ENCODE peak calls at places on chromosomes 11 and 22, in eight cellular contexts. B is tibial nerve; P is prostate gland; D is spleen; H is right atrium auricular region; V is CD4-positive, CD25-positive, alpha-beta regulatory T cell; S is brain microvascular endothelial cell; X is PC-3. W is an unnamed sample. For H3K27me3, the result is how much of the 10 kb centered on the place peaks cover.

GRCh38 chr11:46912526-46913150 is 5.7 kb downstream of the LRP4 start:
- DNase-seq in B (no peak), P (no peak), D (no peak), H (no peak), V (no peak), S (no peak), X (peak), W (no peak)

GRCh38 chr22:22999473-22999872 is 70.8 kb upstream of the GNAZ start:
- DNase-seq in B (no peak), P (no peak), D (no peak), H (no peak), V (no peak), S (no peak), X (peak), W (no peak)

GRCh38 chr11:1260023-1260501 is 37.2 kb downstream of the MUC5B start:
- DNase-seq in B (no peak), P (no peak), D (no peak), H (no peak), V (no peak), S (no peak), X (peak), W (no peak)

GRCh38 chr22:33332538-33332937 is 274.4 kb upstream of the SYN3 start:
- DNase-seq in B (no peak), P (no peak), D (no peak), H (no peak), V (no peak), S (no peak), X (no peak), W (no peak)

GRCh38 chr11:38323961-38324761 is 1726.1 kb upstream of the RAG2 start:
- DNase-seq in B (no peak), P (no peak), D (no peak), H (no peak), V (no peak), S (no peak), X (peak), W (no peak)

GRCh38 chr11:118295834-118296454 is 8.6 kb upstream of the CD3E start:
- DNase-seq in B (no peak), P (peak), D (no peak), H (no peak), V (peak), S (peak), X (peak), W (no peak)

GRCh38 chr22:35306350-35306967 is 6.8 kb downstream of the TOM1 start:
- DNase-seq in B (no peak), P (no peak), D (no peak), H (no peak), V (peak), S (peak), X (no peak), W (no peak)

GRCh38 chr11:125132071-125132470 is 20.6 kb upstream of the TMEM218 start:
- DNase-seq in B (no peak), P (no peak), D (no peak), H (no peak), V (no peak), S (no peak), X (no peak), W (no peak)

GRCh38 chr22:29820941-29821789 is 16.9 kb downstream of the ASCC2 start:
- DNase-seq in B (peak), P (peak), D (no peak), H (peak), V (peak), S (peak), X (peak), W (peak)

GRCh38 chr22:42632096-42632495 is 8.3 kb downstream of the ATP5MGL start:
- DNase-seq in B (peak), P (no peak), D (no peak), H (no peak), V (no peak), S (no peak), X (no peak), W (no peak)

GRCh38 chr22:39204216-39204615 is 40.6 kb downstream of the PDGFB start:
- DNase-seq in B (no peak), P (no peak), D (peak), H (no peak), V (no peak), S (no peak), X (no peak), W (peak)

GRCh38 chr11:115627666-115628460 is 123.6 kb upstream of the CADM1 start:
- DNase-seq in B (no peak), P (no peak), D (no peak), H (no peak), V (no peak), S (no peak), X (no peak), W (no peak)

GRCh38 chr11:4891996-4892640 is 10.4 kb downstream of the OR51T1 start:
- DNase-seq in B (no peak), P (no peak), D (no peak), H (no peak), V (no peak), S (peak), X (peak), W (no peak)

GRCh38 chr11:12126352-12127019 is 16.1 kb downstream of the MICAL2 start:
- DNase-seq in B (no peak), P (no peak), D (peak), H (no peak), V (no peak), S (peak), X (peak), W (peak)

GRCh38 chr22:39471421-39472141 is 14.8 kb downstream of the MGAT3 start:
- DNase-seq in B (no peak), P (no peak), D (no peak), H (no peak), V (no peak), S (peak), X (no peak), W (no peak)

GRCh38 chr22:30763815-30764686 is 69.4 kb downstream of the OSBP2 start:
- DNase-seq in B (no peak), P (peak), D (no peak), H (no peak), V (peak), S (peak), X (peak), W (no peak)

GRCh38 chr11:27926981-27927481 is 180.9 kb downstream of the KIF18A start:
- DNase-seq in B (no peak), P (no peak), D (no peak), H (no peak), V (no peak), S (peak), X (peak), W (no peak)

GRCh38 chr11:108871867-108872266 is 207.0 kb downstream of the DDX10 start:
- DNase-seq in B (no peak), P (no peak), D (no peak), H (no peak), V (no peak), S (no peak), X (no peak), W (no peak)

GRCh38 chr11:111559791-111560190 is 19.3 kb downstream of the LAYN start:
- DNase-seq in B (no peak), P (no peak), D (no peak), H (no peak), V (no peak), S (no peak), X (peak), W (no peak)

GRCh38 chr11:61571337-61571736 is 9.5 kb downstream of the SYT7 start:
- DNase-seq in B (no peak), P (no peak), D (no peak), H (no peak), V (no peak), S (no peak), X (no peak), W (no peak)
- H3K27me3 ChIP-seq in B (under half), P (under half), D (under half), H (under half), V (under half), S (under half), X (under half), W (under half)

GRCh38 chr11:72254299-72254993 is 10.5 kb upstream of the PHOX2A start:
- DNase-seq in B (no peak), P (no peak), D (no peak), H (peak), V (no peak), S (no peak), X (no peak), W (no peak)
- H3K27me3 ChIP-seq in B (under half), P (under half), D (under half), H (under half), V (under half), S (under half), X (under half), W (under half)

GRCh38 chr11:64102005-64102738 is 63.7 kb downstream of the MACROD1 start:
- DNase-seq in B (no peak), P (no peak), D (no peak), H (no peak), V (no peak), S (no peak), X (no peak), W (no peak)

GRCh38 chr11:64100782-64101358 is 65.0 kb downstream of the MACROD1 start:
- DNase-seq in B (no peak), P (no peak), D (no peak), H (no peak), V (no peak), S (no peak), X (no peak), W (no peak)

GRCh38 chr11:64103377-64103985 is 62.4 kb downstream of the MACROD1 start:
- DNase-seq in B (no peak), P (no peak), D (no peak), H (no peak), V (no peak), S (no peak), X (no peak), W (no peak)

GRCh38 chr11:64100345-64100744 is 64.6 kb downstream of the FLRT1 start:
- DNase-seq in B (no peak), P (no peak), D (no peak), H (no peak), V (no peak), S (no peak), X (no peak), W (no peak)

GRCh38 chr11:64101461-64101860 is 64.5 kb downstream of the MACROD1 start:
- DNase-seq in B (peak), P (no peak), D (no peak), H (no peak), V (no peak), S (no peak), X (no peak), W (no peak)
- H3K27me3 ChIP-seq in B (under half), P (under half), D (under half), H (under half), V (under half), S (under half), X (under half), W (under half)

GRCh38 chr11:57619331-57619730 is 21.8 kb downstream of the SERPING1 start:
- DNase-seq in B (no peak), P (no peak), D (peak), H (no peak), V (no peak), S (no peak), X (no peak), W (no peak)

GRCh38 chr11:57618438-57618837 is 21.0 kb downstream of the SERPING1 start:
- DNase-seq in B (no peak), P (no peak), D (no peak), H (no peak), V (no peak), S (no peak), X (no peak), W (no peak)

GRCh38 chr11:57615308-57615707 is 17.8 kb downstream of the SERPING1 start:
- DNase-seq in B (no peak), P (no peak), D (no peak), H (no peak), V (no peak), S (no peak), X (no peak), W (no peak)

GRCh38 chr11:57616595-57616994 is 19.1 kb downstream of the SERPING1 start:
- DNase-seq in B (no peak), P (no peak), D (no peak), H (no peak), V (no peak), S (no peak), X (no peak), W (no peak)

GRCh38 chr11:57614234-57614772 is 16.8 kb downstream of the SERPING1 start:
- DNase-seq in B (no peak), P (no peak), D (no peak), H (no peak), V (no peak), S (no peak), X (no peak), W (no peak)
- H3K27me3 ChIP-seq in B (under half), P (under half), D (under half), H (under half), V (under half), S (under half), X (half or more), W (under half)

GRCh38 chr11:92245700-92246270 is 21.2 kb downstream of the FAT3 start:
- DNase-seq in B (no peak), P (no peak), D (no peak), H (no peak), V (no peak), S (no peak), X (no peak), W (no peak)
- H3K27me3 ChIP-seq in B (under half), P (under half), D (under half), H (under half), V (under half), S (under half), X (under half), W (under half)

GRCh38 chr22:49188591-49188990 is 639.1 kb downstream of the BRD1 start:
- DNase-seq in B (no peak), P (no peak), D (peak), H (no peak), V (no peak), S (no peak), X (no peak), W (peak)
- H3K27me3 ChIP-seq in B (under half), P (under half), D (under half), H (under half), V (under half), S (under half), X (under half), W (under half)

GRCh38 chr11:62374801-62375200 is 37.6 kb downstream of the ASRGL1 start:
- DNase-seq in B (no peak), P (no peak), D (no peak), H (peak), V (no peak), S (no peak), X (no peak), W (no peak)
- H3K27me3 ChIP-seq in B (under half), P (under half), D (under half), H (under half), V (under half), S (under half), X (under half), W (under half)